ENCODE peak calls at places on chromosomes 13 and 19, in five cellular contexts. One of them, this sample, is unnamed.

GRCh38 chr19:48819366-48819816 is 8.6 kb upstream of the BCAT2 start:
- DNase-seq in stimulated activated CD4-positive, alpha-beta T cell treated with anti-CD3 and anti-CD28 coated beads, Interleukin-4, amount 100 ng/mL, for 48 hours: no peak
- DNase-seq in naive thymus-derived CD8-positive, alpha-beta T cell: no peak
- DNase-seq in CD8-positive, alpha-beta T cell: no peak
- DNase-seq in SK-MEL-5: no peak
- DNase-seq in this sample: no peak

GRCh38 chr13:73268306-73268705 is 209.5 kb downstream of the KLF5 start:
- DNase-seq in CD8-positive, alpha-beta T cell: no peak
- DNase-seq in naive thymus-derived CD8-positive, alpha-beta T cell: no peak
- DNase-seq in stimulated activated CD4-positive, alpha-beta T cell treated with anti-CD3 and anti-CD28 coated beads, Interleukin-4, amount 100 ng/mL, for 48 hours: no peak
- DNase-seq in SK-MEL-5: no peak
- DNase-seq in this sample: no peak

GRCh38 chr19:13089139-13089856 is 13.4 kb downstream of the LYL1 start:
- DNase-seq in SK-MEL-5: peak; percentile 11
- DNase-seq in naive thymus-derived CD8-positive, alpha-beta T cell: no peak
- DNase-seq in CD8-positive, alpha-beta T cell: no peak
- DNase-seq in stimulated activated CD4-positive, alpha-beta T cell treated with anti-CD3 and anti-CD28 coated beads, Interleukin-4, amount 100 ng/mL, for 48 hours: no peak
- DNase-seq in this sample: no peak

GRCh38 chr19:13051581-13052165 is 51.0 kb downstream of the LYL1 start:
- DNase-seq in SK-MEL-5: no peak
- DNase-seq in naive thymus-derived CD8-positive, alpha-beta T cell: no peak
- DNase-seq in stimulated activated CD4-positive, alpha-beta T cell treated with anti-CD3 and anti-CD28 coated beads, Interleukin-4, amount 100 ng/mL, for 48 hours: peak; percentile 18
- DNase-seq in CD8-positive, alpha-beta T cell: no peak
- DNase-seq in this sample: no peak

GRCh38 chr19:27972291-27973040 is 1240.5 kb downstream of the UQCRFS1 start:
- DNase-seq in CD8-positive, alpha-beta T cell: no peak
- DNase-seq in stimulated activated CD4-positive, alpha-beta T cell treated with anti-CD3 and anti-CD28 coated beads, Interleukin-4, amount 100 ng/mL, for 48 hours: no peak
- DNase-seq in naive thymus-derived CD8-positive, alpha-beta T cell: no peak
- DNase-seq in SK-MEL-5: peak; percentile 45
- DNase-seq in this sample: no peak

GRCh38 chr19:1690570-1691307 is 38.3 kb upstream of the TCF3 start:
- DNase-seq in stimulated activated CD4-positive, alpha-beta T cell treated with anti-CD3 and anti-CD28 coated beads, Interleukin-4, amount 100 ng/mL, for 48 hours: peak; percentile 34
- DNase-seq in SK-MEL-5: peak; percentile 63
- DNase-seq in CD8-positive, alpha-beta T cell: peak; percentile 18
- DNase-seq in naive thymus-derived CD8-positive, alpha-beta T cell: peak; percentile 74
- DNase-seq in this sample: peak; percentile 60

GRCh38 chr13:91193358-91193757 is 154.1 kb upstream of the MIR17HG start:
- DNase-seq in SK-MEL-5: no peak
- DNase-seq in naive thymus-derived CD8-positive, alpha-beta T cell: no peak
- DNase-seq in stimulated activated CD4-positive, alpha-beta T cell treated with anti-CD3 and anti-CD28 coated beads, Interleukin-4, amount 100 ng/mL, for 48 hours: no peak
- DNase-seq in CD8-positive, alpha-beta T cell: no peak
- DNase-seq in this sample: no peak

GRCh38 chr19:38003427-38004099 is 96.6 kb downstream of the SIPA1L3 start:
- DNase-seq in SK-MEL-5: no peak
- DNase-seq in CD8-positive, alpha-beta T cell: no peak
- DNase-seq in stimulated activated CD4-positive, alpha-beta T cell treated with anti-CD3 and anti-CD28 coated beads, Interleukin-4, amount 100 ng/mL, for 48 hours: peak; percentile 8
- DNase-seq in naive thymus-derived CD8-positive, alpha-beta T cell: no peak
- DNase-seq in this sample: no peak

GRCh38 chr19:11012507-11012906 is 51.7 kb downstream of the SMARCA4 start:
- DNase-seq in SK-MEL-5: no peak
- DNase-seq in naive thymus-derived CD8-positive, alpha-beta T cell: no peak
- DNase-seq in stimulated activated CD4-positive, alpha-beta T cell treated with anti-CD3 and anti-CD28 coated beads, Interleukin-4, amount 100 ng/mL, for 48 hours: no peak
- DNase-seq in CD8-positive, alpha-beta T cell: no peak
- DNase-seq in this sample: no peak

GRCh38 chr13:60019119-60019993 is 144.4 kb downstream of the DIAPH3 start:
- DNase-seq in naive thymus-derived CD8-positive, alpha-beta T cell: no peak
- DNase-seq in SK-MEL-5: no peak
- DNase-seq in stimulated activated CD4-positive, alpha-beta T cell treated with anti-CD3 and anti-CD28 coated beads, Interleukin-4, amount 100 ng/mL, for 48 hours: no peak
- DNase-seq in CD8-positive, alpha-beta T cell: no peak
- DNase-seq in this sample: no peak

GRCh38 chr13:27083183-27083582 is 88.4 kb downstream of the USP12 start:
- DNase-seq in CD8-positive, alpha-beta T cell: no peak
- DNase-seq in stimulated activated CD4-positive, alpha-beta T cell treated with anti-CD3 and anti-CD28 coated beads, Interleukin-4, amount 100 ng/mL, for 48 hours: no peak
- DNase-seq in SK-MEL-5: no peak
- DNase-seq in naive thymus-derived CD8-positive, alpha-beta T cell: no peak
- DNase-seq in this sample: no peak

GRCh38 chr19:2050349-2050990 is 574 bp downstream of the MKNK2 start:
- DNase-seq in naive thymus-derived CD8-positive, alpha-beta T cell: no peak
- DNase-seq in SK-MEL-5: no peak
- DNase-seq in stimulated activated CD4-positive, alpha-beta T cell treated with anti-CD3 and anti-CD28 coated beads, Interleukin-4, amount 100 ng/mL, for 48 hours: no peak
- DNase-seq in CD8-positive, alpha-beta T cell: no peak
- DNase-seq in this sample: no peak

GRCh38 chr13:39422845-39423565 is 180.0 kb downstream of the LHFPL6 start:
- DNase-seq in stimulated activated CD4-positive, alpha-beta T cell treated with anti-CD3 and anti-CD28 coated beads, Interleukin-4, amount 100 ng/mL, for 48 hours: no peak
- DNase-seq in SK-MEL-5: no peak
- DNase-seq in CD8-positive, alpha-beta T cell: no peak
- DNase-seq in naive thymus-derived CD8-positive, alpha-beta T cell: no peak
- DNase-seq in this sample: no peak

GRCh38 chr19:53079313-53079924 is 23.8 kb downstream of the ZNF160 start:
- DNase-seq in CD8-positive, alpha-beta T cell: no peak
- DNase-seq in naive thymus-derived CD8-positive, alpha-beta T cell: no peak
- DNase-seq in stimulated activated CD4-positive, alpha-beta T cell treated with anti-CD3 and anti-CD28 coated beads, Interleukin-4, amount 100 ng/mL, for 48 hours: no peak
- DNase-seq in SK-MEL-5: no peak
- DNase-seq in this sample: no peak

GRCh38 chr19:18768997-18769891 is 21.9 kb downstream of the COMP start:
- DNase-seq in naive thymus-derived CD8-positive, alpha-beta T cell: no peak
- DNase-seq in SK-MEL-5: no peak
- DNase-seq in stimulated activated CD4-positive, alpha-beta T cell treated with anti-CD3 and anti-CD28 coated beads, Interleukin-4, amount 100 ng/mL, for 48 hours: no peak
- DNase-seq in CD8-positive, alpha-beta T cell: no peak
- DNase-seq in this sample: no peak

GRCh38 chr19:932647-933552 is 7.1 kb downstream of the ARID3A start:
- DNase-seq in stimulated activated CD4-positive, alpha-beta T cell treated with anti-CD3 and anti-CD28 coated beads, Interleukin-4, amount 100 ng/mL, for 48 hours: no peak
- DNase-seq in CD8-positive, alpha-beta T cell: no peak
- DNase-seq in SK-MEL-5: no peak
- DNase-seq in naive thymus-derived CD8-positive, alpha-beta T cell: peak; percentile 80
- DNase-seq in this sample: no peak

GRCh38 chr19:47228937-47229673 is 1.9 kb downstream of the BBC3 start:
- DNase-seq in SK-MEL-5: peak; percentile 73
- DNase-seq in CD8-positive, alpha-beta T cell: peak; percentile 16
- DNase-seq in naive thymus-derived CD8-positive, alpha-beta T cell: peak; percentile 82
- DNase-seq in stimulated activated CD4-positive, alpha-beta T cell treated with anti-CD3 and anti-CD28 coated beads, Interleukin-4, amount 100 ng/mL, for 48 hours: no peak
- DNase-seq in this sample: peak; percentile 36

GRCh38 chr19:50148528-50148927 is 14.6 kb downstream of the IZUMO2 start:
- DNase-seq in stimulated activated CD4-positive, alpha-beta T cell treated with anti-CD3 and anti-CD28 coated beads, Interleukin-4, amount 100 ng/mL, for 48 hours: no peak
- DNase-seq in SK-MEL-5: no peak
- DNase-seq in naive thymus-derived CD8-positive, alpha-beta T cell: no peak
- DNase-seq in CD8-positive, alpha-beta T cell: no peak
- DNase-seq in this sample: no peak

GRCh38 chr13:95564948-95565347 is 12.4 kb downstream of the CLDN10 start:
- DNase-seq in naive thymus-derived CD8-positive, alpha-beta T cell: no peak
- DNase-seq in SK-MEL-5: peak; percentile 17
- DNase-seq in stimulated activated CD4-positive, alpha-beta T cell treated with anti-CD3 and anti-CD28 coated beads, Interleukin-4, amount 100 ng/mL, for 48 hours: no peak
- DNase-seq in CD8-positive, alpha-beta T cell: no peak
- DNase-seq in this sample: no peak

This sample was measured in naive thymus-derived CD4-positive, alpha-beta T cell.